ENCODE peak calls at places on chromosomes 6 and 20, in four cellular contexts. One of them, this sample, is unnamed.

GRCh38 chr6:114355300-114355699 is 12.5 kb upstream of the HS3ST5 start:
- DNase-seq in brain microvascular endothelial cell: no peak
- DNase-seq in RCC 7860: no peak
- DNase-seq in aorta: no peak
- DNase-seq in this sample: no peak

GRCh38 chr20:64193058-64193457 is 28.8 kb downstream of the MYT1 start:
- DNase-seq in aorta: no peak
- DNase-seq in RCC 7860: no peak
- DNase-seq in brain microvascular endothelial cell: no peak
- DNase-seq in this sample: no peak

GRCh38 chr20:49712918-49713778 is 530 bp downstream of the B4GALT5 start:
- DNase-seq in brain microvascular endothelial cell: no peak
- DNase-seq in RCC 7860: no peak
- DNase-seq in aorta: peak
- DNase-seq in this sample: peak

GRCh38 chr20:51093240-51093763 is 70.4 kb upstream of the KCNG1 start:
- DNase-seq in aorta: no peak
- DNase-seq in RCC 7860: no peak
- DNase-seq in brain microvascular endothelial cell: no peak
- DNase-seq in this sample: no peak

GRCh38 chr20:62156254-62156556 is 12.6 kb downstream of the SS18L1 start:
- DNase-seq in brain microvascular endothelial cell: no peak
- DNase-seq in aorta: no peak
- DNase-seq in RCC 7860: no peak
- DNase-seq in this sample: no peak

GRCh38 chr20:53608456-53609413 is 15.1 kb upstream of the ZNF217 start:
- DNase-seq in brain microvascular endothelial cell: no peak
- DNase-seq in aorta: peak
- DNase-seq in RCC 7860: no peak
- DNase-seq in this sample: peak

GRCh38 chr6:12149944-12150510 is 137.9 kb downstream of the HIVEP1 start:
- DNase-seq in RCC 7860: no peak
- DNase-seq in brain microvascular endothelial cell: no peak
- DNase-seq in aorta: no peak
- DNase-seq in this sample: no peak

GRCh38 chr6:73523434-73524123 is 2.7 kb upstream of the EEF1A1 start:
- DNase-seq in aorta: peak
- DNase-seq in brain microvascular endothelial cell: no peak
- DNase-seq in RCC 7860: peak
- DNase-seq in this sample: peak

GRCh38 chr20:39800111-39800510 is 838.0 kb downstream of the DHX35 start:
- DNase-seq in aorta: no peak
- DNase-seq in RCC 7860: peak
- DNase-seq in brain microvascular endothelial cell: peak
- DNase-seq in this sample: no peak

GRCh38 chr6:89353702-89354392 is 1.3 kb upstream of the UBE2J1 start:
- DNase-seq in aorta: no peak
- DNase-seq in RCC 7860: no peak
- DNase-seq in brain microvascular endothelial cell: no peak
- DNase-seq in this sample: no peak

GRCh38 chr20:3239026-3239866 is at the start of gene SLC4A11:
- DNase-seq in aorta: peak
- DNase-seq in RCC 7860: no peak
- DNase-seq in brain microvascular endothelial cell: no peak
- DNase-seq in this sample: peak